ENCODE peak calls at places on chromosome 16, in ten cellular contexts. I is coronary artery, K is MCF 10A, U is neural progenitor cell, N is progenitor cell of endocrine pancreas, L is esophagus squamous epithelium, A is psoas muscle, F is GM10248, Y is dorsolateral prefrontal cortex, O is tibial nerve. W is an unnamed sample.

GRCh38 chr16:80720759-80721470 is 83.5 kb downstream of the CDYL2 start:
- DNase-seq in I (no peak), L (no peak), A (no peak), N (no peak), U (no peak), F (no peak), K (no peak), O (no peak), Y (no peak), W (no peak)

GRCh38 chr16:11401161-11402050 is 56.1 kb downstream of the RMI2 start:
- DNase-seq in L (no peak), A (peak), N (no peak), U (no peak), I (no peak), K (peak), O (no peak), Y (no peak), F (no peak), W (no peak)

GRCh38 chr16:7294020-7294419 is 38.6 kb upstream of the RBFOX1 start:
- DNase-seq in A (no peak), O (no peak), F (no peak), U (no peak), L (no peak), Y (no peak), I (no peak), K (no peak), N (no peak), W (no peak)

GRCh38 chr16:89972244-89973234 is 24.0 kb downstream of the DEF8 start:
- DNase-seq in N (peak), U (peak), I (peak), K (peak), A (peak), Y (peak), O (peak), F (peak), L (peak), W (peak)

GRCh38 chr16:22070361-22071351 is 21.7 kb upstream of the VWA3A start:
- DNase-seq in K (peak), U (no peak), O (no peak), L (no peak), A (peak), Y (no peak), F (no peak), I (no peak), N (no peak), W (no peak)

GRCh38 chr16:35391328-35391727 is 1931.9 kb downstream of the TP53TG3F start:
- DNase-seq in K (peak), N (no peak), L (no peak), A (peak), F (no peak), I (no peak), U (peak), Y (peak), O (no peak), W (no peak)

GRCh38 chr16:22077700-22078313 is 14.5 kb upstream of the VWA3A start:
- DNase-seq in A (peak), N (peak), F (peak), Y (no peak), K (peak), O (peak), L (no peak), U (peak), I (no peak), W (no peak)

GRCh38 chr16:24729967-24730815 is 740 bp downstream of the TNRC6A start:
- DNase-seq in K (no peak), U (peak), L (no peak), F (no peak), Y (no peak), I (no peak), A (peak), N (no peak), O (no peak), W (no peak)

GRCh38 chr16:51228097-51228659 is 77.1 kb upstream of the SALL1 start:
- DNase-seq in U (no peak), O (no peak), Y (no peak), N (no peak), I (no peak), F (no peak), K (no peak), A (no peak), L (no peak), W (no peak)

GRCh38 chr16:30786115-30786935 is 680 bp downstream of the ZNF629 start:
- DNase-seq in K (peak), A (peak), I (no peak), U (peak), O (no peak), Y (no peak), L (no peak), N (peak), F (no peak), W (no peak)

GRCh38 chr16:74903095-74903494 is 81.8 kb downstream of the WDR59 start:
- DNase-seq in O (no peak), U (no peak), F (no peak), K (no peak), L (no peak), A (no peak), Y (no peak), N (no peak), I (no peak), W (no peak)

GRCh38 chr16:50680907-50681885 is at the start of gene SNX20:
- DNase-seq in L (no peak), Y (no peak), K (no peak), N (no peak), O (no peak), I (no peak), F (peak), U (no peak), A (no peak), W (no peak)

GRCh38 chr16:24524855-24525652 is 14.3 kb upstream of the RBBP6 start:
- DNase-seq in F (no peak), U (no peak), Y (no peak), A (no peak), O (no peak), I (no peak), N (no peak), K (no peak), L (no peak), W (no peak)

GRCh38 chr16:19075511-19075910 is 8.1 kb downstream of the COQ7 start:
- DNase-seq in I (no peak), L (no peak), A (no peak), N (no peak), K (no peak), F (no peak), Y (no peak), U (no peak), O (no peak), W (no peak)

GRCh38 chr16:48537909-48538745 is 71.9 kb downstream of the N4BP1 start:
- DNase-seq in L (no peak), A (peak), I (no peak), K (no peak), U (no peak), N (no peak), Y (no peak), O (no peak), F (no peak), W (no peak)

GRCh38 chr16:72173997-72174396 is 2.0 kb upstream of the PMFBP1 start:
- DNase-seq in A (no peak), O (no peak), K (no peak), U (no peak), F (no peak), N (no peak), I (no peak), L (no peak), Y (no peak), W (no peak)

GRCh38 chr16:46896314-46896968 is 12.3 kb downstream of the GPT2 start:
- DNase-seq in K (no peak), O (no peak), I (no peak), L (no peak), F (no peak), U (no peak), Y (no peak), A (no peak), N (no peak), W (no peak)

GRCh38 chr16:79895917-79896203 is 295.3 kb upstream of the MAF start:
- DNase-seq in A (no peak), L (no peak), N (no peak), K (no peak), U (no peak), I (no peak), O (no peak), Y (no peak), F (no peak), W (no peak)

GRCh38 chr16:20944861-20945390 is 44.4 kb downstream of the LYRM1 start:
- DNase-seq in I (no peak), O (no peak), U (no peak), F (no peak), N (no peak), A (no peak), L (no peak), Y (no peak), K (peak), W (no peak)

GRCh38 chr16:2769675-2770056 is 7.4 kb downstream of the ELOB start:
- DNase-seq in N (no peak), O (peak), L (no peak), F (no peak), K (peak), Y (no peak), I (no peak), U (no peak), A (no peak), W (no peak)

GRCh38 chr16:2771496-2772402 is 5.3 kb downstream of the ELOB start:
- DNase-seq in A (no peak), L (no peak), F (no peak), Y (no peak), I (no peak), K (no peak), O (no peak), N (no peak), U (no peak), W (no peak)

GRCh38 chr16:2769100-2769529 is 8.0 kb downstream of the ELOB start:
- DNase-seq in O (no peak), U (no peak), A (no peak), F (no peak), N (no peak), Y (no peak), I (no peak), L (no peak), K (peak), W (no peak)

GRCh38 chr16:2770781-2771111 is 6.3 kb downstream of the ELOB start:
- DNase-seq in F (no peak), K (no peak), A (no peak), Y (no peak), L (no peak), N (no peak), O (no peak), U (no peak), I (no peak), W (no peak)

GRCh38 chr16:2770057-2770780 is 6.9 kb downstream of the ELOB start:
- DNase-seq in O (no peak), F (no peak), U (no peak), N (no peak), L (no peak), Y (no peak), A (no peak), K (peak), I (no peak), W (no peak)
- TF ChIP-seq CTCF in O (no peak), F (peak), U (no peak), N (no peak), L (peak), Y (no peak), A (no peak), K (peak), I (no peak), W (no peak)

GRCh38 chr16:84088695-84089395 is 27.9 kb downstream of the MBTPS1 start:
- DNase-seq in K (no peak), U (no peak), Y (no peak), A (no peak), O (no peak), F (peak), L (no peak), N (no peak), I (no peak), W (no peak)
- TF ChIP-seq CTCF in K (no peak), U (no peak), Y (no peak), A (no peak), O (no peak), F (peak), L (no peak), N (no peak), I (no peak), W (no peak)

GRCh38 chr16:84735846-84736586 is 36.2 kb downstream of the USP10 start:
- DNase-seq in U (no peak), A (no peak), O (no peak), K (peak), N (no peak), F (no peak), L (no peak), Y (no peak), I (no peak), W (no peak)
- TF ChIP-seq CTCF in U (no peak), A (no peak), O (no peak), K (no peak), N (no peak), F (no peak), L (no peak), Y (no peak), I (no peak), W (no peak)

DNA sequence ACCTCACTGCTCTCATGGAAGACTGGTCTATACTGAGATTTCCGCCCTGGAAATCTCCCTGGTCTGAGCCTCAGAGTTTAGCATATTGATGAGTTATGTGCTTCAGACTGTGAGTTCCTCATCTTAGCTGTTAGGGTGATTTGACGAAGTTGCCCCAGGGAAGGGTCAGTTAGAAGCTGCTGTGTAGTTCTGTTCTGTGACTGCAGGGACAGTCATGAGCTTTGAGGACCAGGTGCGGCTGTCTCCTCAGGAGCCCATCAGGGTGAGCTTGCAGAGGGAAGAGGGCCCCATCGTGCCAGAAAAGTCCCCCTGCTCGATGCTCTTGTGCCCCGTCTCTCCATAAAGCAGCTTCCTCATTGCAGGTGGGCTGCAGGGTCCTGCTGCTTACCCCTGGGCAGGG is 28.3 kb upstream of the IL17C start:
- DNase-seq in N (no peak), F (no peak), U (peak), L (no peak), A (no peak), K (no peak), Y (no peak), O (no peak), I (no peak), W (no peak)
- TF ChIP-seq CTCF in N (peak), F (no peak), U (peak), L (no peak), A (no peak), K (peak), Y (no peak), O (no peak), I (no peak), W (peak)

GRCh38 chr16:1181715-1182671 is 29.1 kb downstream of the CACNA1H start:
- DNase-seq in L (no peak), I (peak), F (no peak), N (peak), O (no peak), Y (no peak), K (no peak), A (peak), U (peak), W (no peak)

GRCh38 chr16:1184980-1185379 is 32.1 kb downstream of the CACNA1H start:
- DNase-seq in K (no peak), O (no peak), A (no peak), Y (no peak), F (no peak), I (no peak), U (no peak), L (no peak), N (no peak), W (no peak)

GRCh38 chr16:1180772-1181714 is 28.1 kb downstream of the CACNA1H start:
- DNase-seq in I (peak), F (no peak), U (peak), A (no peak), K (no peak), O (no peak), L (no peak), Y (no peak), N (no peak), W (no peak)

GRCh38 chr16:1183235-1183907 is 30.5 kb downstream of the CACNA1H start:
- DNase-seq in U (peak), A (peak), I (no peak), K (no peak), N (no peak), O (no peak), F (no peak), L (no peak), Y (no peak), W (no peak)

GRCh38 chr16:1184156-1184868 is 31.4 kb downstream of the CACNA1H start:
- DNase-seq in I (no peak), U (no peak), L (no peak), Y (no peak), O (no peak), F (no peak), A (no peak), K (no peak), N (no peak), W (no peak)
- TF ChIP-seq CTCF in I (no peak), U (no peak), L (peak), Y (no peak), O (no peak), F (no peak), A (no peak), K (no peak), N (peak), W (peak)

DNA sequence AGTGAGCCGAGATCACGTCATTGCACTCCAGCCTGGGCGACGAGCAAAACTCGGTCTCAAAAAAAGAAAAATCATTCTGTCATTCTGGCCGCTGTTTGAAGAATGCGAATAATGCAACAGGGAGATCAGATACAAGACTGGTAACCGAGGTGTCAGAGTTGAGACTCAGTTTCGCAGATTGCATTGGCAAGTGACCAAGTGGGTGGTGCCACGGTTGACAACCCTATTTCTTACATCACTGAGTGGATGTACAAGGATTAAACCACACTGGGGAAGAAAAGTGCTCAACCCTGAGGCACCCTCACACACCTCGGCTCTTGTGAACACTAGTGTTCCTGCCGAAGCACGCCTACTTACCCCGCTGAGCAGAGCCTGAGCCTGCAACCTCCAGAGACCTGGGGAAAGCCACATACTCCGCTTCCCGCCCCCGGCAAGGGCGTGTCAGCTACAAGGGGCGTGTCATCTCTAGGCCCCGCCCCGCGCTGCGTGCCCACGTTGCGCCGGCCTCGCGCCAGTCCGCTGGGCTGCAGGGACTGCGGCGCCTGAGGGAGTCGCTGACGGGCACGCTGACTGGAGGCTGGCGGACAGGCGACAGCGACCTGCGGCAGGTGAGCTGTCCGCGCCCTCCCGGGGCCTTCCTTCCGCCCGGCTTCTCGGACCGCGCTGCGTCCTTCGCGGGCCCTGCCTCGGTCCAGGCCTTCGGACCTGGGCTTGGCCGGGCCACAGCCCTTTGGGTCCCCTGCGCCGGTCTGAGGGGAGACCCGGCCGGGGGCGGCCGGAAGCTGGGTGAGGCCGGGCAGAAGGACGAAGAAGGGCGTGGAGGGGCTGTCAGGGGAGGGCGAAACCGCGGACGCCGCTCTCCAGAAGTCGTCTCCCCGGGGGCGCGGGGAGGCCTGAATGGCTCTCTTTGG is at the start of gene HMOX2:
- DNase-seq in F (peak), L (peak), I (peak), Y (peak), K (peak), O (peak), U (peak), N (peak), A (peak), W (peak)
- TF ChIP-seq CTCF in F (peak), L (no peak), I (no peak), Y (peak), K (peak), O (no peak), U (peak), N (peak), A (peak), W (peak)

DNA sequence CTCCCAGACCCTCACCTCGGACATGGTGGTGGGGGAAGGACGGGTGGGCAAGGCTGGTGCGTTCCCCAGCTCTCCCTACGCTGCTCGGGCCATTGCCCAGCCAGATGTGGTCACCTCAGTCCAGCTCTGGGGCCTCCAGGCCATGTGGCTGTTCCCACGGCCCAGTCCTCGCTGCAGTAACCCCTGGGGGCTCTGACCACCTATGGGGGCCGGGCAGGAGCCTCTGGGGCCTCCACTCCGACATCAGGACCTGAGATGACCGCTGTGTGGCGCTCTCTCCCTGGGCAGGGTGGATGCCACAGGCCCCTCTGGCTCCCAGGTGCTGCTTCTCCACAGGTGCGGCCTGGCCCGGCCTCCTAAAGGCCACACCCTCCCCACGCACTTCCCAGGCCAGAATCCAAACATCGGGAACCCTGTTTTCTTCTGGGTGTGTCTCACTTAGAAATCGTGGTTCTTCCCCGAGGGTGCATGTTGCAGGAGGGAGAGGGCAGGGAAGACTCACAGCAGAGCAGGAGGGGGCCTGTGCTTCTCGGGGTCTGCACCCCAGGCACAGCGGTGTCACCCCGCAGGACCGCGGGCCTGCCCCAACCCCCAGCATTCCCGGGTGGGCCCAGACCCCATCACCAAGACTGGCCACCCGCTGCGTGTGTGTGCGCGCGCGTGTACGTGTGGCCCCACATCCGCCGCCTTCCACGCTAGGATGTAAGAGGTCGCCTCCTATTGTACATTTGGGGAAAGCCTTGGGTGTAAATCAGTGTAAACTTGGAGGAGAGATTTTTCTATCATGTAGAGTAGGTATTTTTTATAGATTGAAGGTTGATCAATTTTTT is 5.9 kb upstream of the CAPN15 start:
- DNase-seq in I (no peak), Y (no peak), L (no peak), A (no peak), K (peak), F (no peak), O (no peak), N (no peak), U (no peak), W (no peak)
- TF ChIP-seq CTCF in I (no peak), Y (no peak), L (peak), A (no peak), K (no peak), F (no peak), O (no peak), N (no peak), U (peak), W (no peak)